ENCODE peak calls at places on chromosomes 12 and 14, in four cellular contexts. G, Y, I and B are unnamed samples.

GRCh38 chr14:94936901-94937321 is 167.0 kb upstream of the GSC start:
- DNase-seq in G (no peak), I (no peak), Y (no peak), B (peak; percentile 11)

GRCh38 chr14:95365401-95365800 is 45.7 kb upstream of the CLMN start:
- DNase-seq in I (no peak), G (no peak), Y (no peak), B (no peak)

GRCh38 chr14:83777516-83777915 is 1752.4 kb upstream of the FLRT2 start:
- DNase-seq in I (no peak), G (no peak), Y (no peak), B (no peak)

GRCh38 chr14:50452979-50453705 is 56.5 kb upstream of the CDKL1 start:
- DNase-seq in G (peak; percentile 81), Y (peak; percentile 71), I (no peak), B (no peak)

GRCh38 chr12:124469193-124469888 is 98.1 kb downstream of the NCOR2 start:
- DNase-seq in G (no peak), Y (no peak), I (no peak), B (peak; percentile 78)

GRCh38 chr14:37093364-37093763 is 79.0 kb downstream of the SLC25A21 start:
- DNase-seq in I (no peak), G (no peak), Y (no peak), B (no peak)

GRCh38 chr12:95966287-95966870 is 23.2 kb downstream of the AMDHD1 start:
- DNase-seq in G (no peak), Y (no peak), I (no peak), B (no peak)

GRCh38 chr12:79115743-79116142 is 251.2 kb downstream of the SYT1 start:
- DNase-seq in Y (no peak), G (no peak), I (no peak), B (no peak)

GRCh38 chr12:108518716-108519496 is 3.8 kb downstream of the FICD start:
- DNase-seq in I (no peak), Y (no peak), G (no peak), B (no peak)

GRCh38 chr12:16573652-16574077 is 32.3 kb downstream of the LMO3 start:
- DNase-seq in Y (no peak), I (peak; percentile 73), G (no peak), B (peak; percentile 78)

GRCh38 chr14:66036598-66036997 is 449.6 kb upstream of the CCDC196 start:
- DNase-seq in Y (no peak), G (no peak), I (no peak), B (no peak)

GRCh38 chr12:7588703-7589329 is 76.9 kb downstream of the APOBEC1 start:
- DNase-seq in I (peak; percentile 71), G (peak; percentile 27), Y (peak; percentile 60), B (peak; percentile 45)

GRCh38 chr12:97960741-97961608 is 498.4 kb downstream of the RMST start:
- DNase-seq in Y (no peak), I (no peak), G (peak; percentile 3), B (peak; percentile 61)

GRCh38 chr14:23364164-23364571 is 804 bp downstream of the EFS start:
- DNase-seq in Y (peak; percentile 4), I (peak; percentile 78), G (no peak), B (peak; percentile 89)

GRCh38 chr12:88520436-88520820 is 59.8 kb downstream of the KITLG start:
- DNase-seq in Y (no peak), I (no peak), G (peak; percentile 10), B (no peak)

GRCh38 chr12:54984602-54985376 is at the start of gene TESPA1:
- DNase-seq in I (peak; percentile 52), Y (no peak), G (no peak), B (no peak)

GRCh38 chr12:6383572-6384498 is at the start of gene LTBR:
- DNase-seq in G (peak; percentile 85), I (peak; percentile 97), Y (peak; percentile 90), B (peak; percentile 87)

GRCh38 chr14:69183735-69184134 is 7.6 kb upstream of the EXD2 start:
- DNase-seq in G (peak; percentile 32), Y (no peak), I (no peak), B (peak; percentile 51)

GRCh38 chr14:57848353-57848752 is 17.5 kb downstream of the SLC35F4 start:
- DNase-seq in G (no peak), Y (no peak), I (no peak), B (no peak)

GRCh38 chr14:68627868-68628604 is 164.8 kb downstream of the ZFP36L1 start:
- DNase-seq in Y (no peak), I (no peak), G (no peak), B (peak; percentile 87)

GRCh38 chr12:106107566-106107965 is 31.2 kb downstream of the NUAK1 start:
- DNase-seq in G (peak; percentile 54), I (no peak), Y (peak; percentile 71), B (no peak)

GRCh38 chr12:130761537-130762318 is 45.6 kb upstream of the RIMBP2 start:
- DNase-seq in Y (peak; percentile 14), I (no peak), G (peak; percentile 50), B (peak; percentile 78)

GRCh38 chr12:109999983-110000505 is 814 bp downstream of the ANKRD13A start:
- DNase-seq in I (peak; percentile 31), Y (no peak), G (peak; percentile 31), B (peak; percentile 46)

GRCh38 chr12:89901906-89902648 is 193.4 kb upstream of the ATP2B1 start:
- DNase-seq in Y (no peak), G (no peak), I (no peak), B (no peak)

GRCh38 chr14:46306267-46306666 is 345.3 kb downstream of the RPL10L start:
- DNase-seq in G (no peak), I (no peak), Y (no peak), B (no peak)

GRCh38 chr14:105398726-105399440 is 545 bp downstream of the TEX22 start:
- DNase-seq in Y (no peak), G (no peak), I (no peak), B (peak; percentile 43)

GRCh38 chr14:63933110-63933509 is 80.3 kb downstream of the SYNE2 start:
- DNase-seq in G (no peak), Y (no peak), I (no peak), B (no peak)

GRCh38 chr12:106113446-106114083 is 25.2 kb downstream of the NUAK1 start:
- DNase-seq in I (peak; percentile 68), G (no peak), Y (no peak), B (no peak)

GRCh38 chr12:83172441-83172840 is 485.7 kb downstream of the TMTC2 start:
- DNase-seq in Y (no peak), G (no peak), I (no peak), B (no peak)

GRCh38 chr14:74585406-74586335 is 26.4 kb downstream of the LTBP2 start:
- DNase-seq in G (no peak), I (no peak), Y (no peak), B (no peak)

GRCh38 chr12:20438307-20438779 is 70.0 kb downstream of the PDE3A start:
- DNase-seq in Y (no peak), I (no peak), G (peak; percentile 19), B (no peak)

GRCh38 chr12:67367843-67368242 is 98.7 kb downstream of the CAND1 start:
- DNase-seq in Y (no peak), G (no peak), I (no peak), B (no peak)

GRCh38 chr14:75123991-75124390 is 2.9 kb downstream of the NEK9 start:
- DNase-seq in I (peak; percentile 26), Y (peak; percentile 71), G (peak; percentile 80), B (no peak)